ENCODE peak calls at places on chromosomes 2 and 18, in six cellular contexts. One of them, this sample, is unnamed.

GRCh38 chr2:73963385-73964120 is 21.2 kb upstream of the TET3 start:
- DNase-seq in H1: no peak
- DNase-seq in GM12878: peak; percentile 80
- DNase-seq in HepG2: no peak
- DNase-seq in GM12891: peak; percentile 21
- DNase-seq in K562: no peak
- DNase-seq in this sample: no peak

GRCh38 chr2:240922234-240922981 is 16.3 kb downstream of the CROCC2 start:
- DNase-seq in H1: peak; percentile 47
- DNase-seq in GM12878: no peak
- DNase-seq in HepG2: no peak
- DNase-seq in GM12891: no peak
- DNase-seq in K562: no peak
- DNase-seq in this sample: no peak

GRCh38 chr2:236960516-236960915 is 125.2 kb upstream of the COPS8 start:
- DNase-seq in H1: no peak
- DNase-seq in GM12878: no peak
- DNase-seq in HepG2: no peak
- DNase-seq in GM12891: no peak
- DNase-seq in K562: no peak
- DNase-seq in this sample: no peak

GRCh38 chr18:21799706-21800105 is 59.1 kb downstream of the MIB1 start:
- DNase-seq in H1: no peak
- DNase-seq in GM12878: no peak
- DNase-seq in HepG2: no peak
- DNase-seq in GM12891: no peak
- DNase-seq in K562: no peak
- DNase-seq in this sample: no peak

GRCh38 chr18:77811510-77811909 is 561.9 kb downstream of the GALR1 start:
- DNase-seq in H1: no peak
- DNase-seq in GM12878: no peak
- DNase-seq in HepG2: no peak
- DNase-seq in GM12891: no peak
- DNase-seq in K562: no peak
- DNase-seq in this sample: no peak

GRCh38 chr2:240136671-240137292 is 677 bp upstream of the COPS9 start:
- DNase-seq in H1: no peak
- DNase-seq in GM12878: no peak
- DNase-seq in HepG2: no peak
- DNase-seq in GM12891: no peak
- DNase-seq in K562: no peak
- DNase-seq in this sample: no peak

GRCh38 chr2:96733931-96734330 is 5.9 kb downstream of the LMAN2L start:
- DNase-seq in H1: no peak
- DNase-seq in GM12878: no peak
- DNase-seq in HepG2: no peak
- DNase-seq in GM12891: no peak
- DNase-seq in K562: no peak
- DNase-seq in this sample: no peak

GRCh38 chr18:4096501-4096900 is 358.6 kb downstream of the DLGAP1 start:
- DNase-seq in H1: no peak
- DNase-seq in GM12878: no peak
- DNase-seq in HepG2: no peak
- DNase-seq in GM12891: no peak
- DNase-seq in K562: no peak
- DNase-seq in this sample: no peak

GRCh38 chr2:111671426-111672150 is 212.4 kb downstream of the ANAPC1 start:
- DNase-seq in H1: peak; percentile 11
- DNase-seq in GM12878: no peak
- DNase-seq in HepG2: peak; percentile 33
- DNase-seq in GM12891: no peak
- DNase-seq in K562: no peak
- DNase-seq in this sample: no peak

GRCh38 chr2:79936715-79937114 is 367.8 kb downstream of the LRRTM1 start:
- DNase-seq in H1: no peak
- DNase-seq in GM12878: no peak
- DNase-seq in HepG2: no peak
- DNase-seq in GM12891: no peak
- DNase-seq in K562: no peak
- DNase-seq in this sample: no peak

GRCh38 chr2:95267458-95268207 is 6.6 kb upstream of the PROM2 start:
- DNase-seq in H1: peak; percentile 30
- DNase-seq in GM12878: no peak
- DNase-seq in HepG2: no peak
- DNase-seq in GM12891: no peak
- DNase-seq in K562: no peak
- DNase-seq in this sample: no peak

GRCh38 chr18:45734944-45735343 is 11.0 kb downstream of the SLC14A1 start:
- DNase-seq in H1: no peak
- DNase-seq in GM12878: no peak
- DNase-seq in HepG2: no peak
- DNase-seq in GM12891: no peak
- DNase-seq in K562: no peak
- DNase-seq in this sample: no peak

GRCh38 chr2:31231571-31232287 is 2.2 kb upstream of the EHD3 start:
- DNase-seq in H1: no peak
- DNase-seq in GM12878: no peak
- DNase-seq in HepG2: no peak
- DNase-seq in GM12891: no peak
- DNase-seq in K562: no peak
- DNase-seq in this sample: no peak

GRCh38 chr2:37997629-37998028 is 72.5 kb downstream of the RMDN2 start:
- DNase-seq in H1: no peak
- DNase-seq in GM12878: no peak
- DNase-seq in HepG2: no peak
- DNase-seq in GM12891: no peak
- DNase-seq in K562: no peak
- DNase-seq in this sample: no peak

GRCh38 chr2:9629222-9630000 is 1.4 kb downstream of the YWHAQ start:
- DNase-seq in H1: no peak
- DNase-seq in GM12878: no peak
- DNase-seq in HepG2: no peak
- DNase-seq in GM12891: no peak
- DNase-seq in K562: peak; percentile 28
- DNase-seq in this sample: no peak

DNA sequence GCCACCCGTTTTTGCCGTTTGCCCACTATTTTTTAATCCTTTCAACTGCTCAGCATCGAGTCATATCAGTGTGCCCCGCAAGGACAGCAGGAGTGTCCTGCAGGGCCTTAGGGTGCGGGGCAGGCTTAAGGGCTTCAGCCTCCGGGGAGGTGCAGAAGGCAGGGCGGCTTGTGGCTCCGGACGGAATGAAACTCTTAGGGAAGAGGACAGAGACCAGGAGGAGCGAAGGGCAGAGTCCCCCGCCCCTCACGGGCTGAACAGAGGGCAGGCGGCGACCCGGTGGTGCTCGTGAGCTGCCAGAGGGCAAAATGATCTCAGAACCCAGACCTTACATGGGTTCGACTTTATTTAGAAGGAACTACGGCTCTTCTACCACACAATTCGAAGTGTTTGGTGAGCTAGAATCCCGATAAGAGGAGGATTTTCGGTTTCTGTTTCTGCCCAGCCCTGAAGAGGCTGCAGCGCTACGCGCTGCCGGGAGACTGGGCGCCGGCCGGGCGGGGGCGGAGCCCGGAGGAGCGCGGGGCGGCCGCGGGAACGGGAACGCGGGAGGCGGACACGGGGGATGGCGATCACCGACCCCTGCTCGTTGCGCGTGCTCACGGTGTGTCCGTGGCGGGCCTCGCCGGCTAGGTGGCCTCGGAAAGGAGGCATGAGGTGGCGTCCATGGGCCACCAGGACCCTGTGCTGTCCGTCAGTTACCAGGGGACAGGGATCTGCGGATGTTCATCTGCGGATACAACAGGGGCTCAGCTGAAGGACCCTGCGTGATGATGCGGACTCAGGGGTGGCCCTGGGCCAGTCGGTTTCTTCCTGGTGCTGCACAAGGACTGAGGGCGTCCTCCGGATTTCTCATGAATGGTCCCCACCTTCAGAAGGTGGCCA is 4.3 kb upstream of the SP100 start:
- DNase-seq in H1: peak; percentile 72
- DNase-seq in GM12878: no peak
- DNase-seq in HepG2: peak; percentile 62
- DNase-seq in GM12891: peak; percentile 63
- DNase-seq in K562: peak; percentile 64
- DNase-seq in this sample: peak; percentile 69
- TF ChIP-seq POLR2A in H1: no peak
- TF ChIP-seq POLR2A in GM12878: peak; percentile 84
- TF ChIP-seq POLR2A in HepG2: peak; percentile 70
- TF ChIP-seq POLR2A in GM12891: peak; percentile 37
- TF ChIP-seq POLR2A in K562: peak; percentile 64
- TF ChIP-seq POLR2A in this sample: peak; percentile 70

GRCh38 chr2:221125691-221126090 is 446.4 kb downstream of the EPHA4 start:
- DNase-seq in H1: no peak
- DNase-seq in GM12878: no peak
- DNase-seq in HepG2: no peak
- DNase-seq in GM12891: no peak
- DNase-seq in K562: no peak
- DNase-seq in this sample: no peak

GRCh38 chr2:221124542-221125235 is 447.4 kb downstream of the EPHA4 start:
- DNase-seq in H1: peak; percentile 49
- DNase-seq in GM12878: no peak
- DNase-seq in HepG2: no peak
- DNase-seq in GM12891: no peak
- DNase-seq in K562: no peak
- DNase-seq in this sample: no peak

GRCh38 chr2:221120643-221121042 is 451.5 kb downstream of the EPHA4 start:
- DNase-seq in H1: no peak
- DNase-seq in GM12878: no peak
- DNase-seq in HepG2: no peak
- DNase-seq in GM12891: no peak
- DNase-seq in K562: no peak
- DNase-seq in this sample: no peak

DNA sequence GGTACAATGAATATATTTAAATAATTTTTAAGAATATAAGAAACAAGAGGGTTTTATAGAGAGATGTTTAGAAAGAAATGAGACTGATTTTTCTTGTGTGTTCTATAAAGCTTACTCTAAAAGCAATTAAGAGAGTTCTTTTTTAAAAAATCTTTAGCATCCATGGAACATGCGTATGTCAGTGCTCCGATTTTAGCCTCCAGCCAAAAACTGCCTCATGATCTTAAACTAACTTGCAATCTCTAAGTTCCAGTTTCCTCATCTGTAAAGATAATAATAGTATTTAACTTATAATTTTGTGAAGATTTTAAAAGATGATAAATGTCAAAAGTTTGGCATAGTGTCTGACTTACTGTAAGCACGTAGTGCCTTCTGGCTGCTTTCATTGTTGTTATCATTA is 448.7 kb downstream of the EPHA4 start:
- DNase-seq in H1: no peak
- DNase-seq in GM12878: no peak
- DNase-seq in HepG2: no peak
- DNase-seq in GM12891: no peak
- DNase-seq in K562: no peak
- DNase-seq in this sample: no peak
- TF ChIP-seq TAF1 in H1: no peak
- TF ChIP-seq TAF1 in GM12878: no peak
- TF ChIP-seq TAF1 in HepG2: no peak
- TF ChIP-seq TAF1 in GM12891: no peak
- TF ChIP-seq TAF1 in K562: no peak
- TF ChIP-seq TAF1 in this sample: no peak

DNA sequence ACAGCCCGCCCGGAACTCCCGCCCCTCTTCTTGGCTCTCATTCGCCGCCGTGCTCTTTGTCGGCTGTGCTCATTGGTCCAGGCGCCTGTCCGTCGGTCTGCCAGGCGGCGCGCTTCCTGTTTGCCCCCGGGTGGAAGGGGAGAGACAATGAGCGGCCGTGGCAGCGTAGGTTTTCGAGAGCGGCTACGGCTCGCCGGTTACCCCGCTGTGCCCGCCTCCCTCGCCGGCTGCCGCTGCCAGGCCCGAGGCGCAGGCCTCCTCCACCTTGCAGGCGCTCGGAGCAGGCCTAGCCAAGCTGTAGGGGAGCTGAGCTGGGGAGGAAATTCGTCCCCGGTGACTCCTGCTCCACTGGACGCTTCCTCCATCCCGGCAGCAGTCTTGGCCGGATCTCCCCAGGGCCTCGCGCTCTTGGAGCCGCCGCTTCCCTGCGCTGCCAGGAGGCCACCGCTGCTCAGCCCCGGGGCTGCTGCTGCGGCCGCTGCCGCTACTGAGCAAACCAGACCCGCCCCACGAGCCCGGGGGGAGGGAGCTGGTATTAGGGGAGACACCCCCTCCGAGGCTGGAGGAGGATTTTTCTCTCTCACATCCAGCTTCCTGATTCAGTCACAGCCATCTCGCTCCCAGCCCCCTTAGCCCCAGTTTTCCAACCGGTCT is at the start of gene SP3:
- DNase-seq in H1: peak; percentile 96
- DNase-seq in GM12878: peak; percentile 80
- DNase-seq in HepG2: peak; percentile 96
- DNase-seq in GM12891: peak; percentile 94
- DNase-seq in K562: peak; percentile 99
- DNase-seq in this sample: peak; percentile 94
- TF ChIP-seq POLR2A in H1: peak; percentile 32
- TF ChIP-seq POLR2A in GM12878: peak; percentile 88
- TF ChIP-seq POLR2A in HepG2: peak; percentile 69
- TF ChIP-seq POLR2A in GM12891: peak; percentile 59
- TF ChIP-seq POLR2A in K562: peak; percentile 93
- TF ChIP-seq POLR2A in this sample: peak; percentile 15

GRCh38 chr2:149061119-149061518 is 22.6 kb downstream of the LYPD6B start:
- DNase-seq in H1: no peak
- DNase-seq in GM12878: no peak
- DNase-seq in HepG2: no peak
- DNase-seq in GM12891: no peak
- DNase-seq in K562: no peak
- DNase-seq in this sample: no peak

GRCh38 chr2:149063177-149063576 is 24.7 kb downstream of the LYPD6B start:
- DNase-seq in H1: no peak
- DNase-seq in GM12878: no peak
- DNase-seq in HepG2: no peak
- DNase-seq in GM12891: no peak
- DNase-seq in K562: no peak
- DNase-seq in this sample: no peak

GRCh38 chr2:149065236-149065635 is 26.7 kb downstream of the LYPD6B start:
- DNase-seq in H1: no peak
- DNase-seq in GM12878: no peak
- DNase-seq in HepG2: no peak
- DNase-seq in GM12891: no peak
- DNase-seq in K562: no peak
- DNase-seq in this sample: no peak

GRCh38 chr2:149064365-149064841 is 25.9 kb downstream of the LYPD6B start:
- DNase-seq in H1: no peak
- DNase-seq in GM12878: no peak
- DNase-seq in HepG2: no peak
- DNase-seq in GM12891: no peak
- DNase-seq in K562: no peak
- DNase-seq in this sample: no peak

GRCh38 chr2:149062531-149062930 is 24.0 kb downstream of the LYPD6B start:
- DNase-seq in H1: no peak
- DNase-seq in GM12878: no peak
- DNase-seq in HepG2: no peak
- DNase-seq in GM12891: no peak
- DNase-seq in K562: no peak
- DNase-seq in this sample: no peak
- TF ChIP-seq TAF1 in H1: no peak
- TF ChIP-seq TAF1 in GM12878: no peak
- TF ChIP-seq TAF1 in HepG2: no peak
- TF ChIP-seq TAF1 in GM12891: no peak
- TF ChIP-seq TAF1 in K562: no peak
- TF ChIP-seq TAF1 in this sample: no peak